ENCODE peak calls at places on chromosomes 13 and 19, in ten cellular contexts. Z is body of pancreas, A is IMR-90, R is stomach, E is breast epithelium, H is endothelial cell of umbilical vein, Q is prostate gland, I is HepG2, J is transverse colon, U is suprapubic skin. Y is an unnamed sample.
A peak's percentile ranks its signal among the peaks of the same experiment; 100 is the strongest.

GRCh38 chr19:17357724-17358123 is 19.4 kb downstream of the PLVAP start:
- DNase-seq in J (no peak), I (no peak), H (no peak), U (no peak), A (no peak), Z (no peak), Q (no peak), E (no peak), R (no peak), Y (no peak)

GRCh38 chr19:51323481-51323891 is 12.0 kb downstream of the IGLON5 start:
- DNase-seq in R (no peak), U (no peak), H (no peak), Z (no peak), I (no peak), E (no peak), A (no peak), J (no peak), Q (no peak), Y (no peak)

GRCh38 chr13:30061217-30061616 is 210.8 kb upstream of the UBL3 start:
- DNase-seq in Z (no peak), Q (no peak), E (no peak), H (no peak), J (no peak), I (no peak), A (peak; percentile 16), U (no peak), R (no peak), Y (no peak)

GRCh38 chr13:44311011-44311481 is 62.6 kb upstream of the SERP2 start:
- DNase-seq in U (no peak), J (no peak), Q (peak; percentile 91), Z (no peak), I (no peak), A (peak; percentile 52), H (no peak), E (peak; percentile 58), R (peak; percentile 70), Y (peak; percentile 88)

GRCh38 chr13:76885203-76886004 is 801 bp downstream of the KCTD12 start:
- DNase-seq in H (peak; percentile 82), E (peak; percentile 63), Z (peak; percentile 71), Q (peak; percentile 65), J (peak; percentile 70), U (peak; percentile 81), A (peak; percentile 61), R (peak; percentile 73), I (no peak), Y (peak; percentile 92)

GRCh38 chr13:20942938-20943518 is 40.5 kb upstream of the XPO4 start:
- DNase-seq in Z (no peak), E (no peak), I (no peak), H (no peak), R (no peak), U (no peak), J (peak; percentile 10), A (no peak), Q (no peak), Y (no peak)

GRCh38 chr13:32837973-32838940 is 178.0 kb upstream of the KL start:
- DNase-seq in E (no peak), R (no peak), A (no peak), Z (no peak), U (no peak), Q (no peak), H (no peak), J (no peak), I (no peak), Y (no peak)

GRCh38 chr19:48746738-48747575 is at the start of gene IZUMO1:
- DNase-seq in J (peak; percentile 57), Z (peak; percentile 82), A (peak; percentile 90), H (peak; percentile 95), R (peak; percentile 61), I (no peak), U (peak; percentile 83), E (no peak), Q (no peak), Y (no peak)

GRCh38 chr19:53158119-53158656 is 665 bp downstream of the ZNF347 start:
- DNase-seq in R (peak; percentile 29), A (peak; percentile 15), Z (peak; percentile 40), E (peak; percentile 52), I (no peak), J (peak; percentile 39), U (peak; percentile 64), H (peak; percentile 18), Q (peak; percentile 20), Y (no peak)

GRCh38 chr13:32829676-32830091 is 186.5 kb upstream of the KL start:
- DNase-seq in E (no peak), U (no peak), I (no peak), R (no peak), H (no peak), Z (no peak), A (peak; percentile 77), Q (no peak), J (no peak), Y (no peak)

GRCh38 chr13:41561179-41561578 is 103.8 kb downstream of the RGCC start:
- DNase-seq in U (no peak), H (no peak), Z (no peak), E (no peak), Q (no peak), R (no peak), A (peak; percentile 43), I (no peak), J (no peak), Y (no peak)
- TF ChIP-seq CTCF in U (no peak), H (no peak), Z (no peak), E (no peak), Q (no peak), R (no peak), A (no peak), I (no peak), J (no peak), Y (no peak)

DNA sequence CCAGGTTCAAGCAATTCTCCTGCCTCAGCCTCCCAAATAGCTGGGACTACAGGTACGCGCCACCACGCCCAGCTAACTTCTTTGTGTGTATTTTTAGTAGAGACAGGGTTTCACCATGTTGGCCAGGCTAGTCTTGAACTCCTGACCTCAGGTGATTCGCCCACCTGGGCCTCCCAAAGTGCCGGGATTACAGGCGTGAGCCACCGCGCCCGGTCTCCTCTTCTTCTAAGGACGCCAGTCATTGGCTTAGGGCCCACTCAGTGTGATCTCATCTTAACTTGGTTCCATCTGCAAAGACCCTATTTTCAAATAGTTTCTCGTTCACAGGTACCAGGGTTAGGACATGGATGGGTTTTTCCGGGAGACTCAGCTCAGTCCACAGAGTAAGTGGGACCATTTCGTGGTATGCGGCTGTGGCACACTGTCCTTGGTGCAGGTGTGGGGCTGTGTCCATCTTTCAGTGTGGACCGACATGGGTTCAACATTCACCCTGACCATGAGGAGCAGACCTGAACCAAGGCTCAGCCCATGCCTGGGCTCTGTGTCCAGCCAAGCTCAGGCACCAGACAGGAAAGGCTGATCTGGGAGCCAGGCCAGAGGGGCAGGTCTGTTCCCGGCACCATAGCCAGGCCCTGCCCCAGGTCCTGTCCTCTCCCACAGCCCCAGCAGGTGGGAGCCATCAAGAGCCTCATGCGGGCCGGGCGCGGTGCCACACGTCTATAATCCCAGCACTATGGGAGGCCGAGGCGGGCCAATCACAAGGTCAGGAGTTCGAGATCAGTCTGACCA is 2.8 kb upstream of the MKNK2 start:
- DNase-seq in Z (peak; percentile 88), U (peak; percentile 79), R (peak; percentile 88), J (peak; percentile 63), H (peak; percentile 69), Q (peak; percentile 53), A (peak; percentile 23), I (no peak), E (no peak), Y (no peak)
- TF ChIP-seq POLR2A in Z (no peak), U (no peak), R (no peak), J (no peak), H (no peak), Q (peak; percentile 24), A (no peak), I (no peak), E (no peak), Y (no peak)

DNA sequence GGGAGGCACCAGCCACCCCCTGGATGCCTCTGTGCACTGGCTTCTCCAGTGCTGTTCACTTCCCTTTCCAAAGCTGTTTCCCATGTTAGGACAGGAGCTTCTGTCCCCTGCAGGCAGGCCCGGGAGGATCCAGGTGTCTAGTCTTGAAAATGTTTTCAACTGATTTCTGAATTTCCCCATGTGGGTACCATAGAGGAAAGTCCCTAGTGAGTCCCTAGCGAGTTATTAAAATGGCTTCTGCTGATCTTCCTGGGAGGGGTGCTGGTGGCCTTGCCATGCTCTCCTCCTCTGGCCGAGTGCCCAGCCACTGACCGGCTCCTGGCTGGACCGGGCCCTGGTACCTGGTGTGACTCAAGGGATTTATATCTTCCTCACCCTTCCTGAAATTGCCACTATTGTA is 5.2 kb upstream of the ANKRD10 start:
- DNase-seq in H (no peak), Z (peak; percentile 61), E (no peak), J (no peak), U (no peak), R (peak; percentile 33), Q (no peak), A (no peak), I (no peak), Y (no peak)
- TF ChIP-seq CTCF in H (no peak), Z (no peak), E (no peak), J (no peak), U (no peak), R (no peak), Q (no peak), A (no peak), I (no peak), Y (no peak)

GRCh38 chr19:1813837-1814217 is 1.8 kb upstream of the ATP8B3 start:
- DNase-seq in Q (no peak), A (no peak), E (no peak), H (no peak), R (no peak), J (no peak), Z (no peak), I (no peak), U (no peak), Y (no peak)

GRCh38 chr19:1811472-1811894 is 593 bp downstream of the ATP8B3 start:
- DNase-seq in J (peak; percentile 82), U (peak; percentile 91), Z (peak; percentile 78), A (peak; percentile 67), E (peak; percentile 92), H (peak; percentile 30), Q (peak; percentile 46), I (peak; percentile 59), R (peak; percentile 83), Y (no peak)

GRCh38 chr19:1813197-1813836 is 1.2 kb upstream of the ATP8B3 start:
- DNase-seq in U (no peak), E (no peak), I (no peak), H (no peak), J (no peak), Z (no peak), R (no peak), A (no peak), Q (no peak), Y (no peak)

GRCh38 chr19:1811942-1812425 is at the start of gene ATP8B3:
- DNase-seq in U (peak; percentile 86), I (no peak), A (no peak), J (no peak), Q (no peak), R (peak; percentile 84), Z (no peak), E (no peak), H (no peak), Y (no peak)

DNA sequence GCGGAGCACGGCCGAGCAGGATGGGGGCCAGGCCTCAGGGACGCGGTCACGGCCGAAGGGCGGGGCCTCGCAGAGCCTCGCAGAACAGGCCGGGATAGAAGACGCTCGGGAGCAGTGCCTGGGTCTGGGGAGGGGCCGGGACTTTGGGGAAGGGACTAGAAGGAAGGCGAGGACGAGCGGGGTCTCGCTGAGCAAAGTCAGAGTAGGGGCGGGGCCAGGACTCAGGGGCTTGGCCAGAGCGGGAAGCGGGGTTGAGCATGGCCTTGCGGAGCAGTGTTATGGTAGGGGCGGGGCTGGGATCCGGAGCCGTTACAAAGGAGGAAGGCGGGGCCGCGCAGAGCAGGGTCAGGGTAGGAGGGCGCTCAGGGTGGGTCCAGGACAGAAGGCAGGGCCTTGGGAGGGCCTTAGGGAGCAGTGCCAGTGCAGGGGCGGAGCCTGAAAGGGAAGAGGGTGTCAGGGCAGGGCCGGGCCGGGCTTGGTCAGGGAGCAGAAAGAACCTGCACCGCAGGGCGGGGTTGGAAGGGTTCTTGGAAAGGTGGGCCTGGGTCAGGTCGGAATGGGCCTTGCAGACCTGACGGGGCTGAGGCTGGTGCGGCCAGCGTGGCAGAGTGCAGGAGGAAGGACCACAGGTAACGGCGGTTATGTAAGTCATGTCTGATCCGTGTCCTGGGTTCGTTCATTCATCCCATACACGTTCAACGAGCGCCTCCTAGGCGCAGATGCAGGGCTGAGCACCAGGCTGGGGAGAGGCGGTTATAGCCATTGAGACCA is 535 bp upstream of the ATP8B3 start:
- DNase-seq in R (peak; percentile 91), H (peak; percentile 88), I (peak; percentile 93), E (peak; percentile 82), U (peak; percentile 96), A (peak; percentile 90), J (peak; percentile 97), Z (peak; percentile 92), Q (peak; percentile 79), Y (no peak)
- TF ChIP-seq POLR2A in R (no peak), H (no peak), I (no peak), E (no peak), U (no peak), A (peak; percentile 41), J (peak; percentile 57), Z (peak; percentile 36), Q (peak; percentile 18), Y (no peak)

Y was measured in vagina.